ENCODE peak calls at places on chromosomes 1 and 21, in nine cellular contexts. One of them, this sample, is unnamed. For H3K4me1 and H3K27me3, the result is how much of the 10 kb centered on the place peaks cover.

GRCh38 chr1:168408531-168409242 is 128.0 kb downstream of the TBX19 start:
- DNase-seq in H1: no peak
- DNase-seq in tibial artery: no peak
- DNase-seq in spleen: no peak
- DNase-seq in naive thymus-derived CD4-positive, alpha-beta T cell: peak
- DNase-seq in CD8-positive, alpha-beta memory T cell: peak
- DNase-seq in keratinocyte: no peak
- DNase-seq in lower lobe of right lung: no peak
- DNase-seq in aorta: no peak
- DNase-seq in this sample: no peak

GRCh38 chr21:41481191-41481590 is 26.8 kb downstream of the TMPRSS2 start:
- DNase-seq in H1: no peak
- DNase-seq in tibial artery: no peak
- DNase-seq in spleen: no peak
- DNase-seq in naive thymus-derived CD4-positive, alpha-beta T cell: no peak
- DNase-seq in CD8-positive, alpha-beta memory T cell: no peak
- DNase-seq in keratinocyte: no peak
- DNase-seq in lower lobe of right lung: no peak
- DNase-seq in aorta: no peak
- DNase-seq in this sample: no peak

GRCh38 chr21:46603228-46603627 is 1.7 kb downstream of the S100B start:
- DNase-seq in H1: no peak
- DNase-seq in tibial artery: no peak
- DNase-seq in spleen: no peak
- DNase-seq in naive thymus-derived CD4-positive, alpha-beta T cell: no peak
- DNase-seq in CD8-positive, alpha-beta memory T cell: no peak
- DNase-seq in keratinocyte: no peak
- DNase-seq in lower lobe of right lung: no peak
- DNase-seq in aorta: no peak
- DNase-seq in this sample: no peak

GRCh38 chr1:176033474-176033873 is 173.6 kb downstream of the COP1 start:
- DNase-seq in H1: no peak
- DNase-seq in tibial artery: no peak
- DNase-seq in spleen: no peak
- DNase-seq in naive thymus-derived CD4-positive, alpha-beta T cell: no peak
- DNase-seq in CD8-positive, alpha-beta memory T cell: no peak
- DNase-seq in keratinocyte: no peak
- DNase-seq in lower lobe of right lung: no peak
- DNase-seq in aorta: no peak
- DNase-seq in this sample: no peak

GRCh38 chr1:218365600-218365999 is 20.5 kb downstream of the TGFB2 start:
- DNase-seq in H1: no peak
- DNase-seq in tibial artery: peak
- DNase-seq in spleen: no peak
- DNase-seq in naive thymus-derived CD4-positive, alpha-beta T cell: no peak
- DNase-seq in CD8-positive, alpha-beta memory T cell: no peak
- DNase-seq in keratinocyte: no peak
- DNase-seq in lower lobe of right lung: no peak
- DNase-seq in aorta: peak
- DNase-seq in this sample: no peak

GRCh38 chr1:159828916-159829634 is 2.4 kb downstream of the SLAMF8 start:
- DNase-seq in H1: no peak
- DNase-seq in tibial artery: peak
- DNase-seq in spleen: peak
- DNase-seq in naive thymus-derived CD4-positive, alpha-beta T cell: no peak
- DNase-seq in CD8-positive, alpha-beta memory T cell: no peak
- DNase-seq in keratinocyte: no peak
- DNase-seq in lower lobe of right lung: peak
- DNase-seq in aorta: peak
- DNase-seq in this sample: peak

GRCh38 chr1:57620589-57620988 is 196.7 kb upstream of the DAB1 start:
- DNase-seq in H1: no peak
- DNase-seq in tibial artery: no peak
- DNase-seq in spleen: no peak
- DNase-seq in naive thymus-derived CD4-positive, alpha-beta T cell: no peak
- DNase-seq in CD8-positive, alpha-beta memory T cell: no peak
- DNase-seq in keratinocyte: no peak
- DNase-seq in lower lobe of right lung: no peak
- DNase-seq in aorta: no peak
- DNase-seq in this sample: no peak

GRCh38 chr1:88140325-88140724 is 543.7 kb upstream of the PKN2 start:
- DNase-seq in H1: no peak
- DNase-seq in tibial artery: no peak
- DNase-seq in spleen: no peak
- DNase-seq in naive thymus-derived CD4-positive, alpha-beta T cell: no peak
- DNase-seq in CD8-positive, alpha-beta memory T cell: no peak
- DNase-seq in keratinocyte: no peak
- DNase-seq in lower lobe of right lung: no peak
- DNase-seq in aorta: no peak
- DNase-seq in this sample: no peak

GRCh38 chr1:158026641-158027040 is 33.2 kb downstream of the KIRREL1 start:
- DNase-seq in H1: no peak
- DNase-seq in tibial artery: no peak
- DNase-seq in spleen: no peak
- DNase-seq in naive thymus-derived CD4-positive, alpha-beta T cell: no peak
- DNase-seq in CD8-positive, alpha-beta memory T cell: no peak
- DNase-seq in keratinocyte: no peak
- DNase-seq in lower lobe of right lung: no peak
- DNase-seq in aorta: no peak
- DNase-seq in this sample: no peak

GRCh38 chr1:167360120-167360519 is 139.4 kb downstream of the POU2F1 start:
- DNase-seq in H1: no peak
- DNase-seq in tibial artery: no peak
- DNase-seq in spleen: no peak
- DNase-seq in naive thymus-derived CD4-positive, alpha-beta T cell: no peak
- DNase-seq in CD8-positive, alpha-beta memory T cell: no peak
- DNase-seq in keratinocyte: no peak
- DNase-seq in lower lobe of right lung: no peak
- DNase-seq in aorta: no peak
- DNase-seq in this sample: no peak

GRCh38 chr1:84037758-84038611 is 39.1 kb upstream of the TTLL7 start:
- DNase-seq in H1: no peak
- DNase-seq in tibial artery: no peak
- DNase-seq in spleen: no peak
- DNase-seq in naive thymus-derived CD4-positive, alpha-beta T cell: no peak
- DNase-seq in CD8-positive, alpha-beta memory T cell: no peak
- DNase-seq in keratinocyte: no peak
- DNase-seq in lower lobe of right lung: no peak
- DNase-seq in aorta: no peak
- DNase-seq in this sample: no peak

GRCh38 chr1:77288275-77288674 is 6.5 kb downstream of the AK5 start:
- DNase-seq in H1: no peak
- DNase-seq in tibial artery: no peak
- DNase-seq in spleen: no peak
- DNase-seq in naive thymus-derived CD4-positive, alpha-beta T cell: no peak
- DNase-seq in CD8-positive, alpha-beta memory T cell: no peak
- DNase-seq in keratinocyte: no peak
- DNase-seq in lower lobe of right lung: no peak
- DNase-seq in aorta: no peak
- DNase-seq in this sample: no peak

GRCh38 chr1:31663622-31664452 is 19.2 kb upstream of the PEF1 start:
- DNase-seq in H1: peak
- DNase-seq in tibial artery: peak
- DNase-seq in spleen: peak
- DNase-seq in naive thymus-derived CD4-positive, alpha-beta T cell: peak
- DNase-seq in CD8-positive, alpha-beta memory T cell: peak
- DNase-seq in keratinocyte: no peak
- DNase-seq in lower lobe of right lung: peak
- DNase-seq in aorta: no peak
- DNase-seq in this sample: peak

GRCh38 chr1:7232441-7232840 is 447.2 kb downstream of the CAMTA1 start:
- DNase-seq in H1: no peak
- DNase-seq in tibial artery: no peak
- DNase-seq in spleen: no peak
- DNase-seq in naive thymus-derived CD4-positive, alpha-beta T cell: no peak
- DNase-seq in CD8-positive, alpha-beta memory T cell: no peak
- DNase-seq in keratinocyte: no peak
- DNase-seq in lower lobe of right lung: no peak
- DNase-seq in aorta: no peak
- DNase-seq in this sample: no peak

GRCh38 chr1:19799233-19799876 is 361 bp downstream of the TMCO4 start:
- DNase-seq in H1: no peak
- DNase-seq in tibial artery: peak
- DNase-seq in spleen: peak
- DNase-seq in naive thymus-derived CD4-positive, alpha-beta T cell: peak
- DNase-seq in CD8-positive, alpha-beta memory T cell: peak
- DNase-seq in keratinocyte: no peak
- DNase-seq in lower lobe of right lung: peak
- DNase-seq in aorta: peak
- DNase-seq in this sample: peak

GRCh38 chr1:21289700-21290545 is at the start of gene ECE1:
- DNase-seq in H1: no peak
- DNase-seq in tibial artery: no peak
- DNase-seq in spleen: peak
- DNase-seq in naive thymus-derived CD4-positive, alpha-beta T cell: peak
- DNase-seq in CD8-positive, alpha-beta memory T cell: peak
- DNase-seq in keratinocyte: no peak
- DNase-seq in lower lobe of right lung: peak
- DNase-seq in aorta: peak
- DNase-seq in this sample: peak
- H3K4me1 ChIP-seq in H1: under half
- H3K4me1 ChIP-seq in tibial artery: half or more
- H3K4me1 ChIP-seq in spleen: under half
- H3K4me1 ChIP-seq in naive thymus-derived CD4-positive, alpha-beta T cell: under half
- H3K4me1 ChIP-seq in CD8-positive, alpha-beta memory T cell: half or more
- H3K4me1 ChIP-seq in keratinocyte: under half
- H3K4me1 ChIP-seq in lower lobe of right lung: half or more
- H3K4me1 ChIP-seq in aorta: under half
- H3K4me1 ChIP-seq in this sample: half or more

GRCh38 chr1:2203671-2204383 is 9.3 kb upstream of the FAAP20 start:
- DNase-seq in H1: no peak
- DNase-seq in tibial artery: no peak
- DNase-seq in spleen: peak
- DNase-seq in naive thymus-derived CD4-positive, alpha-beta T cell: no peak
- DNase-seq in CD8-positive, alpha-beta memory T cell: no peak
- DNase-seq in keratinocyte: no peak
- DNase-seq in lower lobe of right lung: no peak
- DNase-seq in aorta: peak
- DNase-seq in this sample: no peak
- H3K27me3 ChIP-seq in H1: under half
- H3K27me3 ChIP-seq in tibial artery: under half
- H3K27me3 ChIP-seq in spleen: under half
- H3K27me3 ChIP-seq in naive thymus-derived CD4-positive, alpha-beta T cell: under half
- H3K27me3 ChIP-seq in CD8-positive, alpha-beta memory T cell: under half
- H3K27me3 ChIP-seq in keratinocyte: under half
- H3K27me3 ChIP-seq in lower lobe of right lung: under half
- H3K27me3 ChIP-seq in aorta: under half
- H3K27me3 ChIP-seq in this sample: under half

GRCh38 chr1:16076871-16077250 is 3.4 kb upstream of the FAM131C start:
- DNase-seq in H1: no peak
- DNase-seq in tibial artery: no peak
- DNase-seq in spleen: no peak
- DNase-seq in naive thymus-derived CD4-positive, alpha-beta T cell: no peak
- DNase-seq in CD8-positive, alpha-beta memory T cell: no peak
- DNase-seq in keratinocyte: peak
- DNase-seq in lower lobe of right lung: no peak
- DNase-seq in aorta: no peak
- DNase-seq in this sample: no peak
- H3K27ac ChIP-seq in H1: no peak
- H3K27ac ChIP-seq in tibial artery: peak
- H3K27ac ChIP-seq in spleen: no peak
- H3K27ac ChIP-seq in naive thymus-derived CD4-positive, alpha-beta T cell: no peak
- H3K27ac ChIP-seq in CD8-positive, alpha-beta memory T cell: no peak
- H3K27ac ChIP-seq in keratinocyte: peak
- H3K27ac ChIP-seq in lower lobe of right lung: no peak
- H3K27ac ChIP-seq in aorta: no peak
- H3K27ac ChIP-seq in this sample: no peak

GRCh38 chr1:226662704-226663326 is 76.3 kb downstream of the ITPKB start:
- DNase-seq in H1: no peak
- DNase-seq in tibial artery: peak
- DNase-seq in spleen: peak
- DNase-seq in naive thymus-derived CD4-positive, alpha-beta T cell: peak
- DNase-seq in CD8-positive, alpha-beta memory T cell: peak
- DNase-seq in keratinocyte: peak
- DNase-seq in lower lobe of right lung: peak
- DNase-seq in aorta: peak
- DNase-seq in this sample: peak
- H3K4me1 ChIP-seq in H1: under half
- H3K4me1 ChIP-seq in tibial artery: half or more
- H3K4me1 ChIP-seq in spleen: half or more
- H3K4me1 ChIP-seq in naive thymus-derived CD4-positive, alpha-beta T cell: under half
- H3K4me1 ChIP-seq in CD8-positive, alpha-beta memory T cell: under half
- H3K4me1 ChIP-seq in keratinocyte: under half
- H3K4me1 ChIP-seq in lower lobe of right lung: half or more
- H3K4me1 ChIP-seq in aorta: under half
- H3K4me1 ChIP-seq in this sample: under half

DNA sequence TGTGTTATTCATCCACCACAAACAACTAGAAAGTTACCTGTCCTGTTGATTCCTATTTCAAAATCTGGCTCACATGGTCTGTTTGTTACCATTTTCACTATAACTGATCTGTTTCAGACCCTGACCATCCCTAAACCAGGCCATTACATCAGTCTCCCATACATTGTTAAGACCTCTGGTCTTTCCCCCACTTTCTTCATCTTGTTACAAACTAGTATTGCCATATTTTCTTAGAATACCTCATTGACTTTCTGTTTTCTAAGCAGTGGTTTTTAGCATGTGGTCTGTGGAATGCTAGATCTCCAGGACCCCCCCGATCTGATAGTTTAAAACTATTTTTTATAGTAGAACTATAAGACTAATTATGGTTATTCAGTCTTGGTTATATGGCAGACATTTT is 185.4 kb downstream of the RASAL2 start:
- DNase-seq in H1: no peak
- DNase-seq in tibial artery: no peak
- DNase-seq in spleen: no peak
- DNase-seq in naive thymus-derived CD4-positive, alpha-beta T cell: no peak
- DNase-seq in CD8-positive, alpha-beta memory T cell: no peak
- DNase-seq in keratinocyte: no peak
- DNase-seq in lower lobe of right lung: no peak
- DNase-seq in aorta: no peak
- DNase-seq in this sample: no peak
- H3K27me3 ChIP-seq in H1: under half
- H3K27me3 ChIP-seq in tibial artery: under half
- H3K27me3 ChIP-seq in spleen: under half
- H3K27me3 ChIP-seq in naive thymus-derived CD4-positive, alpha-beta T cell: under half
- H3K27me3 ChIP-seq in CD8-positive, alpha-beta memory T cell: under half
- H3K27me3 ChIP-seq in keratinocyte: under half
- H3K27me3 ChIP-seq in lower lobe of right lung: under half
- H3K27me3 ChIP-seq in aorta: under half
- H3K27me3 ChIP-seq in this sample: under half